ENCODE peak calls at places on chromosomes 13 and 19, in ten cellular contexts. S is BJ; J is KBM-7; Q is NCI-H1417; L is hypothalamus; O is activated CD8-positive, alpha-beta memory T cell treated with anti-CD3 and anti-CD28 coated beads for 4 hours; M is EL; D is endothelial cell; U is stimulated activated naive CD4-positive, alpha-beta T cell; R is WERI-Rb-1. Z is an unnamed sample.

GRCh38 chr13:99941086-99941485 is 30.5 kb downstream of the ZIC5 start:
- DNase-seq in O (no peak), L (no peak), D (no peak), M (no peak), J (no peak), Q (peak; percentile 39), U (no peak), R (no peak), S (no peak), Z (no peak)

GRCh38 chr13:114033541-114034315 is 59.9 kb upstream of the C13orf46 start:
- DNase-seq in J (no peak), R (no peak), O (no peak), D (no peak), M (no peak), U (no peak), S (no peak), L (no peak), Q (no peak), Z (no peak)

GRCh38 chr13:68727788-68728187 is 1379.8 kb upstream of the ATXN8OS start:
- DNase-seq in L (no peak), J (no peak), S (no peak), U (no peak), D (no peak), R (no peak), O (no peak), Q (peak; percentile 53), M (no peak), Z (no peak)

GRCh38 chr13:101453784-101454201 is 1.3 kb downstream of the ITGBL1 start:
- DNase-seq in R (no peak), U (no peak), D (peak; percentile 18), M (peak; percentile 44), Q (no peak), J (no peak), S (no peak), L (peak; percentile 17), O (no peak), Z (peak; percentile 20)

GRCh38 chr19:17153996-17154395 is 61.2 kb upstream of the USE1 start:
- DNase-seq in L (no peak), S (no peak), M (no peak), U (no peak), Q (no peak), D (no peak), J (no peak), R (no peak), O (no peak), Z (no peak)

GRCh38 chr13:47121092-47121763 is 224.4 kb upstream of the HTR2A start:
- DNase-seq in J (no peak), L (no peak), U (no peak), S (no peak), M (no peak), Q (no peak), R (no peak), D (no peak), O (no peak), Z (no peak)

GRCh38 chr13:50094615-50095293 is 79.5 kb downstream of the KCNRG start:
- DNase-seq in R (no peak), U (no peak), S (no peak), M (no peak), D (no peak), O (no peak), L (no peak), Q (no peak), J (no peak), Z (no peak)

GRCh38 chr13:49563513-49563912 is 21.8 kb downstream of the RCBTB1 start:
- DNase-seq in R (no peak), O (no peak), Q (no peak), M (peak; percentile 7), D (no peak), L (no peak), J (no peak), S (no peak), U (no peak), Z (no peak)

GRCh38 chr13:34886987-34887386 is 55.1 kb upstream of the NBEA start:
- DNase-seq in J (no peak), M (peak; percentile 18), U (no peak), O (no peak), D (no peak), S (no peak), Q (no peak), R (no peak), L (no peak), Z (no peak)

GRCh38 chr19:46764817-46765291 is 18.6 kb upstream of the STRN4 start:
- DNase-seq in L (no peak), D (no peak), Q (no peak), J (peak; percentile 58), R (no peak), M (no peak), U (no peak), S (no peak), O (no peak), Z (peak; percentile 11)

GRCh38 chr19:6278740-6279619 is 795 bp downstream of the MLLT1 start:
- DNase-seq in M (no peak), L (no peak), O (no peak), J (no peak), D (no peak), Q (peak; percentile 20), U (peak; percentile 56), R (no peak), S (no peak), Z (no peak)

GRCh38 chr19:16001481-16002312 is 52.9 kb downstream of the OR10H4 start:
- DNase-seq in R (no peak), M (peak; percentile 66), S (no peak), L (no peak), J (peak; percentile 64), Q (no peak), U (no peak), D (no peak), O (no peak), Z (no peak)

GRCh38 chr13:46100191-46100877 is 4.5 kb downstream of the CPB2 start:
- DNase-seq in O (no peak), R (no peak), Q (no peak), J (peak; percentile 65), M (no peak), U (no peak), S (no peak), L (no peak), D (no peak), Z (no peak)

GRCh38 chr13:59112375-59112774 is 1051.4 kb downstream of the DIAPH3 start:
- DNase-seq in S (peak; percentile 81), D (no peak), O (no peak), J (peak; percentile 2), R (peak; percentile 7), U (no peak), Q (no peak), M (peak; percentile 1), L (no peak), Z (peak; percentile 52)

GRCh38 chr19:4640247-4641000 is 1.1 kb downstream of the TNFAIP8L1 start:
- DNase-seq in L (no peak), J (no peak), R (no peak), O (no peak), S (no peak), U (no peak), M (no peak), Q (peak; percentile 74), D (no peak), Z (no peak)

GRCh38 chr13:31131470-31131961 is 30.2 kb downstream of the HSPH1 start:
- DNase-seq in M (no peak), U (no peak), O (no peak), D (no peak), L (no peak), Q (no peak), R (no peak), S (no peak), J (no peak), Z (no peak)

GRCh38 chr13:40664100-40665060 is 2.1 kb downstream of the FOXO1 start:
- DNase-seq in U (peak; percentile 73), O (peak; percentile 39), J (no peak), R (peak; percentile 31), D (peak; percentile 47), M (peak; percentile 40), S (no peak), L (peak; percentile 72), Q (peak; percentile 41), Z (peak; percentile 49)

GRCh38 chr19:4597975-4598671 is 38.6 kb upstream of the SEMA6B start:
- DNase-seq in S (no peak), U (peak; percentile 42), Q (peak; percentile 70), R (peak; percentile 82), M (peak; percentile 57), L (no peak), O (peak; percentile 9), D (peak; percentile 60), J (peak; percentile 68), Z (peak; percentile 83)

GRCh38 chr19:17579523-17580244 is 24.2 kb downstream of the COLGALT1 start:
- DNase-seq in D (peak; percentile 68), R (peak; percentile 59), U (no peak), S (no peak), M (peak; percentile 61), L (no peak), J (peak; percentile 58), Q (peak; percentile 34), O (no peak), Z (peak; percentile 78)

GRCh38 chr19:15159251-15159650 is 41.5 kb downstream of the NOTCH3 start:
- DNase-seq in L (no peak), D (no peak), S (no peak), J (peak; percentile 41), R (no peak), O (no peak), M (no peak), U (no peak), Q (no peak), Z (no peak)

GRCh38 chr13:84192125-84192524 is 309.9 kb upstream of the SLITRK1 start:
- DNase-seq in O (no peak), D (no peak), S (peak; percentile 81), M (peak; percentile 95), J (no peak), L (no peak), R (no peak), Q (no peak), U (no peak), Z (no peak)

GRCh38 chr13:58960909-58961308 is 1202.8 kb downstream of the DIAPH3 start:
- DNase-seq in S (no peak), J (peak; percentile 12), D (no peak), R (no peak), Q (peak; percentile 61), O (no peak), U (no peak), L (no peak), M (no peak), Z (no peak)

GRCh38 chr19:4598712-4599111 is 39.2 kb upstream of the SEMA6B start:
- DNase-seq in Q (no peak), R (no peak), J (no peak), D (no peak), U (no peak), O (no peak), L (no peak), M (no peak), S (no peak), Z (peak; percentile 38)

GRCh38 chr19:46984077-46985010 is 35.3 kb upstream of the NPAS1 start:
- DNase-seq in Q (peak; percentile 98), S (no peak), R (no peak), D (no peak), O (no peak), M (peak; percentile 78), L (no peak), J (no peak), U (no peak), Z (no peak)

GRCh38 chr19:409515-410242 is 732 bp upstream of the C2CD4C start:
- DNase-seq in R (peak; percentile 34), D (no peak), U (no peak), Q (peak; percentile 91), O (no peak), J (peak; percentile 21), S (no peak), M (peak; percentile 14), L (no peak), Z (peak; percentile 58)

GRCh38 chr13:51769455-51770127 is 34.4 kb downstream of the DHRS12 start:
- DNase-seq in M (no peak), J (no peak), Q (no peak), R (no peak), D (no peak), S (no peak), U (no peak), O (no peak), L (no peak), Z (no peak)

GRCh38 chr13:43664700-43665191 is 122.0 kb downstream of the ENOX1 start:
- DNase-seq in J (no peak), U (no peak), O (no peak), L (no peak), M (peak; percentile 94), S (peak; percentile 41), Q (no peak), R (peak; percentile 88), D (no peak), Z (no peak)